ENCODE peak calls at places on chromosomes 4 and X, in ten cellular contexts. One of them, this sample, is unnamed.

GRCh38 chr4:41361831-41362646 is 105.3 kb downstream of the UCHL1 start:
- DNase-seq in activated T-cell treated with anti-CD3 and anti-CD28 coated beads for 1 hour: no peak
- DNase-seq in coronary artery: no peak
- DNase-seq in SIG-M5: no peak
- DNase-seq in activated CD4-positive, alpha-beta T cell treated with anti-CD3 and anti-CD28 coated beads, Interleukin-2, amount 10 ng/mL, durations not matched to agents 7 days and 5 days: no peak
- DNase-seq in astrocyte of the hippocampus: peak; percentile 45
- DNase-seq in stimulated activated naive CD8-positive, alpha-beta T cell treated with anti-CD3 and anti-CD28 coated beads, Interleukin-15, amount 100 ng/mL, for 72 hours: no peak
- DNase-seq in endothelial cell: no peak
- DNase-seq in DMS153: no peak
- DNase-seq in A172: no peak
- DNase-seq in this sample: no peak

GRCh38 chrX:38959736-38960534 is 158.7 kb downstream of the MID1IP1 start:
- DNase-seq in activated T-cell treated with anti-CD3 and anti-CD28 coated beads for 1 hour: no peak
- DNase-seq in coronary artery: no peak
- DNase-seq in SIG-M5: no peak
- DNase-seq in activated CD4-positive, alpha-beta T cell treated with anti-CD3 and anti-CD28 coated beads, Interleukin-2, amount 10 ng/mL, durations not matched to agents 7 days and 5 days: no peak
- DNase-seq in astrocyte of the hippocampus: no peak
- DNase-seq in stimulated activated naive CD8-positive, alpha-beta T cell treated with anti-CD3 and anti-CD28 coated beads, Interleukin-15, amount 100 ng/mL, for 72 hours: no peak
- DNase-seq in endothelial cell: no peak
- DNase-seq in DMS153: no peak
- DNase-seq in A172: no peak
- DNase-seq in this sample: no peak

GRCh38 chr4:77669911-77670590 is 64.4 kb downstream of the CXCL13 start:
- DNase-seq in activated T-cell treated with anti-CD3 and anti-CD28 coated beads for 1 hour: no peak
- DNase-seq in coronary artery: no peak
- DNase-seq in SIG-M5: no peak
- DNase-seq in activated CD4-positive, alpha-beta T cell treated with anti-CD3 and anti-CD28 coated beads, Interleukin-2, amount 10 ng/mL, durations not matched to agents 7 days and 5 days: no peak
- DNase-seq in astrocyte of the hippocampus: peak; percentile 18
- DNase-seq in stimulated activated naive CD8-positive, alpha-beta T cell treated with anti-CD3 and anti-CD28 coated beads, Interleukin-15, amount 100 ng/mL, for 72 hours: no peak
- DNase-seq in endothelial cell: no peak
- DNase-seq in DMS153: peak; percentile 68
- DNase-seq in A172: no peak
- DNase-seq in this sample: no peak

GRCh38 chr4:142913461-142914030 is 67.4 kb upstream of the INPP4B start:
- DNase-seq in activated T-cell treated with anti-CD3 and anti-CD28 coated beads for 1 hour: no peak
- DNase-seq in coronary artery: no peak
- DNase-seq in SIG-M5: no peak
- DNase-seq in activated CD4-positive, alpha-beta T cell treated with anti-CD3 and anti-CD28 coated beads, Interleukin-2, amount 10 ng/mL, durations not matched to agents 7 days and 5 days: no peak
- DNase-seq in astrocyte of the hippocampus: peak; percentile 6
- DNase-seq in stimulated activated naive CD8-positive, alpha-beta T cell treated with anti-CD3 and anti-CD28 coated beads, Interleukin-15, amount 100 ng/mL, for 72 hours: no peak
- DNase-seq in endothelial cell: no peak
- DNase-seq in DMS153: no peak
- DNase-seq in A172: no peak
- DNase-seq in this sample: no peak

GRCh38 chr4:153663667-153664066 is 20.4 kb upstream of the TLR2 start:
- DNase-seq in activated T-cell treated with anti-CD3 and anti-CD28 coated beads for 1 hour: no peak
- DNase-seq in coronary artery: no peak
- DNase-seq in SIG-M5: no peak
- DNase-seq in activated CD4-positive, alpha-beta T cell treated with anti-CD3 and anti-CD28 coated beads, Interleukin-2, amount 10 ng/mL, durations not matched to agents 7 days and 5 days: no peak
- DNase-seq in astrocyte of the hippocampus: no peak
- DNase-seq in stimulated activated naive CD8-positive, alpha-beta T cell treated with anti-CD3 and anti-CD28 coated beads, Interleukin-15, amount 100 ng/mL, for 72 hours: no peak
- DNase-seq in endothelial cell: no peak
- DNase-seq in DMS153: no peak
- DNase-seq in A172: no peak
- DNase-seq in this sample: no peak

GRCh38 chr4:35250771-35251170 is 993.5 kb downstream of the ARAP2 start:
- DNase-seq in activated T-cell treated with anti-CD3 and anti-CD28 coated beads for 1 hour: no peak
- DNase-seq in coronary artery: no peak
- DNase-seq in SIG-M5: no peak
- DNase-seq in activated CD4-positive, alpha-beta T cell treated with anti-CD3 and anti-CD28 coated beads, Interleukin-2, amount 10 ng/mL, durations not matched to agents 7 days and 5 days: no peak
- DNase-seq in astrocyte of the hippocampus: peak; percentile 44
- DNase-seq in stimulated activated naive CD8-positive, alpha-beta T cell treated with anti-CD3 and anti-CD28 coated beads, Interleukin-15, amount 100 ng/mL, for 72 hours: no peak
- DNase-seq in endothelial cell: no peak
- DNase-seq in DMS153: no peak
- DNase-seq in A172: peak; percentile 47
- DNase-seq in this sample: no peak

GRCh38 chr4:86482851-86483490 is 111.1 kb upstream of the PTPN13 start:
- DNase-seq in activated T-cell treated with anti-CD3 and anti-CD28 coated beads for 1 hour: no peak
- DNase-seq in coronary artery: no peak
- DNase-seq in SIG-M5: no peak
- DNase-seq in activated CD4-positive, alpha-beta T cell treated with anti-CD3 and anti-CD28 coated beads, Interleukin-2, amount 10 ng/mL, durations not matched to agents 7 days and 5 days: no peak
- DNase-seq in astrocyte of the hippocampus: peak; percentile 39
- DNase-seq in stimulated activated naive CD8-positive, alpha-beta T cell treated with anti-CD3 and anti-CD28 coated beads, Interleukin-15, amount 100 ng/mL, for 72 hours: no peak
- DNase-seq in endothelial cell: peak; percentile 52
- DNase-seq in DMS153: no peak
- DNase-seq in A172: peak; percentile 22
- DNase-seq in this sample: no peak

GRCh38 chr4:142960867-142961644 is 115.0 kb upstream of the INPP4B start:
- DNase-seq in activated T-cell treated with anti-CD3 and anti-CD28 coated beads for 1 hour: no peak
- DNase-seq in coronary artery: no peak
- DNase-seq in SIG-M5: no peak
- DNase-seq in activated CD4-positive, alpha-beta T cell treated with anti-CD3 and anti-CD28 coated beads, Interleukin-2, amount 10 ng/mL, durations not matched to agents 7 days and 5 days: no peak
- DNase-seq in astrocyte of the hippocampus: no peak
- DNase-seq in stimulated activated naive CD8-positive, alpha-beta T cell treated with anti-CD3 and anti-CD28 coated beads, Interleukin-15, amount 100 ng/mL, for 72 hours: no peak
- DNase-seq in endothelial cell: no peak
- DNase-seq in DMS153: no peak
- DNase-seq in A172: no peak
- DNase-seq in this sample: no peak

GRCh38 chrX:124098089-124098488 is 136.6 kb downstream of the STAG2 start:
- DNase-seq in activated T-cell treated with anti-CD3 and anti-CD28 coated beads for 1 hour: no peak
- DNase-seq in coronary artery: no peak
- DNase-seq in SIG-M5: peak; percentile 2
- DNase-seq in activated CD4-positive, alpha-beta T cell treated with anti-CD3 and anti-CD28 coated beads, Interleukin-2, amount 10 ng/mL, durations not matched to agents 7 days and 5 days: peak; percentile 27
- DNase-seq in astrocyte of the hippocampus: peak; percentile 38
- DNase-seq in stimulated activated naive CD8-positive, alpha-beta T cell treated with anti-CD3 and anti-CD28 coated beads, Interleukin-15, amount 100 ng/mL, for 72 hours: no peak
- DNase-seq in endothelial cell: no peak
- DNase-seq in DMS153: peak; percentile 45
- DNase-seq in A172: peak; percentile 15
- DNase-seq in this sample: peak; percentile 7

GRCh38 chrX:68699960-68700746 is 52.7 kb downstream of the STARD8 start:
- DNase-seq in activated T-cell treated with anti-CD3 and anti-CD28 coated beads for 1 hour: no peak
- DNase-seq in coronary artery: no peak
- DNase-seq in SIG-M5: no peak
- DNase-seq in activated CD4-positive, alpha-beta T cell treated with anti-CD3 and anti-CD28 coated beads, Interleukin-2, amount 10 ng/mL, durations not matched to agents 7 days and 5 days: no peak
- DNase-seq in astrocyte of the hippocampus: peak; percentile 20
- DNase-seq in stimulated activated naive CD8-positive, alpha-beta T cell treated with anti-CD3 and anti-CD28 coated beads, Interleukin-15, amount 100 ng/mL, for 72 hours: no peak
- DNase-seq in endothelial cell: no peak
- DNase-seq in DMS153: no peak
- DNase-seq in A172: peak; percentile 79
- DNase-seq in this sample: peak; percentile 8

GRCh38 chr4:98606879-98607278 is 51.5 kb downstream of the TSPAN5 start:
- DNase-seq in activated T-cell treated with anti-CD3 and anti-CD28 coated beads for 1 hour: no peak
- DNase-seq in coronary artery: no peak
- DNase-seq in SIG-M5: no peak
- DNase-seq in activated CD4-positive, alpha-beta T cell treated with anti-CD3 and anti-CD28 coated beads, Interleukin-2, amount 10 ng/mL, durations not matched to agents 7 days and 5 days: no peak
- DNase-seq in astrocyte of the hippocampus: no peak
- DNase-seq in stimulated activated naive CD8-positive, alpha-beta T cell treated with anti-CD3 and anti-CD28 coated beads, Interleukin-15, amount 100 ng/mL, for 72 hours: no peak
- DNase-seq in endothelial cell: no peak
- DNase-seq in DMS153: no peak
- DNase-seq in A172: no peak
- DNase-seq in this sample: no peak

GRCh38 chr4:87188932-87189331 is 31.5 kb downstream of the KLHL8 start:
- DNase-seq in activated T-cell treated with anti-CD3 and anti-CD28 coated beads for 1 hour: no peak
- DNase-seq in coronary artery: no peak
- DNase-seq in SIG-M5: no peak
- DNase-seq in activated CD4-positive, alpha-beta T cell treated with anti-CD3 and anti-CD28 coated beads, Interleukin-2, amount 10 ng/mL, durations not matched to agents 7 days and 5 days: no peak
- DNase-seq in astrocyte of the hippocampus: no peak
- DNase-seq in stimulated activated naive CD8-positive, alpha-beta T cell treated with anti-CD3 and anti-CD28 coated beads, Interleukin-15, amount 100 ng/mL, for 72 hours: no peak
- DNase-seq in endothelial cell: no peak
- DNase-seq in DMS153: no peak
- DNase-seq in A172: no peak
- DNase-seq in this sample: no peak

GRCh38 chr4:188869581-188869980 is 730.3 kb downstream of the TRIML1 start:
- DNase-seq in activated T-cell treated with anti-CD3 and anti-CD28 coated beads for 1 hour: no peak
- DNase-seq in coronary artery: no peak
- DNase-seq in SIG-M5: no peak
- DNase-seq in activated CD4-positive, alpha-beta T cell treated with anti-CD3 and anti-CD28 coated beads, Interleukin-2, amount 10 ng/mL, durations not matched to agents 7 days and 5 days: no peak
- DNase-seq in astrocyte of the hippocampus: peak; percentile 57
- DNase-seq in stimulated activated naive CD8-positive, alpha-beta T cell treated with anti-CD3 and anti-CD28 coated beads, Interleukin-15, amount 100 ng/mL, for 72 hours: no peak
- DNase-seq in endothelial cell: no peak
- DNase-seq in DMS153: no peak
- DNase-seq in A172: no peak
- DNase-seq in this sample: no peak

GRCh38 chrX:302975-303374 is 15.6 kb downstream of the GTPBP6 start:
- DNase-seq in activated T-cell treated with anti-CD3 and anti-CD28 coated beads for 1 hour: no peak
- DNase-seq in coronary artery: no peak
- DNase-seq in SIG-M5: no peak
- DNase-seq in activated CD4-positive, alpha-beta T cell treated with anti-CD3 and anti-CD28 coated beads, Interleukin-2, amount 10 ng/mL, durations not matched to agents 7 days and 5 days: no peak
- DNase-seq in astrocyte of the hippocampus: no peak
- DNase-seq in stimulated activated naive CD8-positive, alpha-beta T cell treated with anti-CD3 and anti-CD28 coated beads, Interleukin-15, amount 100 ng/mL, for 72 hours: no peak
- DNase-seq in endothelial cell: no peak
- DNase-seq in DMS153: no peak
- DNase-seq in A172: no peak
- DNase-seq in this sample: no peak

GRCh38 chrX:53287493-53288138 is 6.2 kb upstream of the IQSEC2 start:
- DNase-seq in activated T-cell treated with anti-CD3 and anti-CD28 coated beads for 1 hour: peak; percentile 5
- DNase-seq in coronary artery: no peak
- DNase-seq in SIG-M5: peak; percentile 48
- DNase-seq in activated CD4-positive, alpha-beta T cell treated with anti-CD3 and anti-CD28 coated beads, Interleukin-2, amount 10 ng/mL, durations not matched to agents 7 days and 5 days: peak; percentile 14
- DNase-seq in astrocyte of the hippocampus: peak; percentile 80
- DNase-seq in stimulated activated naive CD8-positive, alpha-beta T cell treated with anti-CD3 and anti-CD28 coated beads, Interleukin-15, amount 100 ng/mL, for 72 hours: peak; percentile 28
- DNase-seq in endothelial cell: no peak
- DNase-seq in DMS153: no peak
- DNase-seq in A172: peak; percentile 80
- DNase-seq in this sample: peak; percentile 49

GRCh38 chr4:182764642-182765041 is 152.5 kb downstream of the DCTD start:
- DNase-seq in activated T-cell treated with anti-CD3 and anti-CD28 coated beads for 1 hour: no peak
- DNase-seq in coronary artery: no peak
- DNase-seq in SIG-M5: no peak
- DNase-seq in activated CD4-positive, alpha-beta T cell treated with anti-CD3 and anti-CD28 coated beads, Interleukin-2, amount 10 ng/mL, durations not matched to agents 7 days and 5 days: no peak
- DNase-seq in astrocyte of the hippocampus: no peak
- DNase-seq in stimulated activated naive CD8-positive, alpha-beta T cell treated with anti-CD3 and anti-CD28 coated beads, Interleukin-15, amount 100 ng/mL, for 72 hours: no peak
- DNase-seq in endothelial cell: no peak
- DNase-seq in DMS153: no peak
- DNase-seq in A172: no peak
- DNase-seq in this sample: no peak

GRCh38 chr4:7312691-7313090 is 120.4 kb downstream of the SORCS2 start:
- DNase-seq in activated T-cell treated with anti-CD3 and anti-CD28 coated beads for 1 hour: no peak
- DNase-seq in coronary artery: no peak
- DNase-seq in SIG-M5: no peak
- DNase-seq in activated CD4-positive, alpha-beta T cell treated with anti-CD3 and anti-CD28 coated beads, Interleukin-2, amount 10 ng/mL, durations not matched to agents 7 days and 5 days: no peak
- DNase-seq in astrocyte of the hippocampus: no peak
- DNase-seq in stimulated activated naive CD8-positive, alpha-beta T cell treated with anti-CD3 and anti-CD28 coated beads, Interleukin-15, amount 100 ng/mL, for 72 hours: no peak
- DNase-seq in endothelial cell: no peak
- DNase-seq in DMS153: no peak
- DNase-seq in A172: no peak
- DNase-seq in this sample: no peak

GRCh38 chr4:186920486-186920885 is 196.8 kb upstream of the FAT1 start:
- DNase-seq in activated T-cell treated with anti-CD3 and anti-CD28 coated beads for 1 hour: no peak
- DNase-seq in coronary artery: no peak
- DNase-seq in SIG-M5: no peak
- DNase-seq in activated CD4-positive, alpha-beta T cell treated with anti-CD3 and anti-CD28 coated beads, Interleukin-2, amount 10 ng/mL, durations not matched to agents 7 days and 5 days: no peak
- DNase-seq in astrocyte of the hippocampus: peak; percentile 32
- DNase-seq in stimulated activated naive CD8-positive, alpha-beta T cell treated with anti-CD3 and anti-CD28 coated beads, Interleukin-15, amount 100 ng/mL, for 72 hours: no peak
- DNase-seq in endothelial cell: no peak
- DNase-seq in DMS153: no peak
- DNase-seq in A172: no peak
- DNase-seq in this sample: no peak

GRCh38 chr4:184635381-184635780 is 13.9 kb downstream of the CASP3 start:
- DNase-seq in activated T-cell treated with anti-CD3 and anti-CD28 coated beads for 1 hour: no peak
- DNase-seq in coronary artery: no peak
- DNase-seq in SIG-M5: no peak
- DNase-seq in activated CD4-positive, alpha-beta T cell treated with anti-CD3 and anti-CD28 coated beads, Interleukin-2, amount 10 ng/mL, durations not matched to agents 7 days and 5 days: no peak
- DNase-seq in astrocyte of the hippocampus: no peak
- DNase-seq in stimulated activated naive CD8-positive, alpha-beta T cell treated with anti-CD3 and anti-CD28 coated beads, Interleukin-15, amount 100 ng/mL, for 72 hours: no peak
- DNase-seq in endothelial cell: no peak
- DNase-seq in DMS153: no peak
- DNase-seq in A172: no peak
- DNase-seq in this sample: no peak